ENCODE peak calls at places on chromosomes 7 and 10, in five cellular contexts. A is Right ventricle myocardium superior; R is caudate nucleus; D is CD4-positive, CD25-positive, alpha-beta regulatory T cell; Y is stimulated activated CD4-positive, alpha-beta T cell treated with anti-CD3 and anti-CD28 coated beads, Interleukin-4, amount 100 ng/mL, for 1 hour. C is an unnamed sample.

GRCh38 chr7:122684504-122684903 is 14.4 kb downstream of the RNF133 start:
- DNase-seq in A (no peak), R (no peak), D (no peak), Y (no peak), C (no peak)

GRCh38 chr7:96337519-96337918 is 15.6 kb upstream of the SLC25A13 start:
- DNase-seq in A (no peak), R (no peak), D (no peak), Y (no peak), C (no peak)

GRCh38 chr10:97196213-97197029 is 10.7 kb upstream of the SLIT1 start:
- DNase-seq in A (no peak), R (no peak), D (peak; percentile 67), Y (peak; percentile 57), C (peak; percentile 63)

GRCh38 chr7:10225265-10225664 is 748.4 kb upstream of the PHF14 start:
- DNase-seq in A (no peak), R (no peak), D (no peak), Y (no peak), C (no peak)

GRCh38 chr10:60646966-60647796 is 131.1 kb upstream of the CDK1 start:
- DNase-seq in A (no peak), R (no peak), D (peak; percentile 43), Y (no peak), C (no peak)

GRCh38 chr10:3452683-3453388 is 280.3 kb upstream of the PITRM1 start:
- DNase-seq in A (no peak), R (no peak), D (no peak), Y (no peak), C (no peak)

GRCh38 chr10:67225226-67225625 is 299.4 kb downstream of the LRRTM3 start:
- DNase-seq in A (no peak), R (no peak), D (no peak), Y (no peak), C (no peak)

GRCh38 chr10:79093658-79094411 is 25.1 kb downstream of the ZMIZ1 start:
- DNase-seq in A (no peak), R (no peak), D (no peak), Y (no peak), C (no peak)

C was measured in stimulated activated naive CD4-positive, alpha-beta T cell treated with Interleukin-2 at 50 U/mL for 16 hours.